ENCODE peak calls at places on chromosome 7, in six cellular contexts. C, L, V, D, G and R are unnamed samples.

GRCh38 chr7:152909683-152910544 is 150.4 kb downstream of the ACTR3B start:
- DNase-seq in C (no peak), G (no peak), V (no peak), L (no peak), D (no peak), R (peak)

GRCh38 chr7:135109976-135110375 is 37.9 kb upstream of the TMEM140 start:
- DNase-seq in G (no peak), C (no peak), D (no peak), L (peak), V (no peak), R (no peak)

GRCh38 chr7:6160191-6160623 is 112.2 kb downstream of the CYTH3 start:
- DNase-seq in D (peak), C (peak), V (peak), L (peak), G (no peak), R (peak)

GRCh38 chr7:124566576-124566975 is 199.0 kb downstream of the GPR37 start:
- DNase-seq in C (peak), L (peak), V (peak), G (peak), D (peak), R (peak)

GRCh38 chr7:75686551-75686950 is 52.2 kb downstream of the HIP1 start:
- DNase-seq in L (no peak), G (no peak), C (no peak), D (no peak), V (no peak), R (no peak)

GRCh38 chr7:85924062-85924461 is 719.6 kb upstream of the GRM3 start:
- DNase-seq in D (no peak), L (no peak), V (no peak), C (no peak), G (no peak), R (no peak)

GRCh38 chr7:16847381-16847860 is 34.4 kb downstream of the AGR3 start:
- DNase-seq in C (peak), V (peak), L (no peak), G (no peak), D (no peak), R (no peak)

GRCh38 chr7:50446542-50446960 is 3.6 kb downstream of the FIGNL1 start:
- DNase-seq in V (peak), C (peak), L (no peak), D (peak), G (no peak), R (no peak)

GRCh38 chr7:80463272-80463920 is 48.5 kb downstream of the GNAT3 start:
- DNase-seq in C (peak), D (peak), G (no peak), V (no peak), L (no peak), R (no peak)

GRCh38 chr7:135186841-135187253 is 16.3 kb upstream of the CYREN start:
- DNase-seq in G (no peak), C (no peak), V (no peak), D (no peak), L (no peak), R (no peak)

GRCh38 chr7:2530076-2530967 is 10.7 kb downstream of the LFNG start:
- DNase-seq in C (no peak), D (no peak), V (no peak), G (no peak), L (no peak), R (no peak)

GRCh38 chr7:47485640-47486435 is 96.1 kb downstream of the TNS3 start:
- DNase-seq in V (no peak), C (peak), D (peak), L (no peak), G (no peak), R (no peak)

GRCh38 chr7:143120696-143121405 is 11.0 kb upstream of the PIP start:
- DNase-seq in L (no peak), D (no peak), C (no peak), G (no peak), V (no peak), R (no peak)

GRCh38 chr7:3336042-3336665 is 35.1 kb downstream of the SDK1 start:
- DNase-seq in C (no peak), L (no peak), G (no peak), D (no peak), V (no peak), R (no peak)

GRCh38 chr7:104963991-104964385 is 50.0 kb upstream of the KMT2E start:
- DNase-seq in L (no peak), C (peak), G (no peak), D (peak), V (no peak), R (no peak)

GRCh38 chr7:152987673-152988072 is 228.1 kb downstream of the ACTR3B start:
- DNase-seq in G (no peak), C (peak), D (no peak), V (no peak), L (no peak), R (no peak)

GRCh38 chr7:122046402-122046801 is 97.6 kb downstream of the AASS start:
- DNase-seq in L (no peak), C (no peak), D (no peak), V (no peak), G (no peak), R (no peak)

GRCh38 chr7:90710466-90710850 is 114.3 kb downstream of the CDK14 start:
- DNase-seq in C (no peak), L (no peak), G (no peak), V (no peak), D (no peak), R (no peak)

GRCh38 chr7:22591271-22591670 is 91.3 kb upstream of the STEAP1B start:
- DNase-seq in V (no peak), D (no peak), L (no peak), G (no peak), C (no peak), R (no peak)

GRCh38 chr7:106450716-106451115 is 165.9 kb upstream of the NAMPT start:
- DNase-seq in V (no peak), C (no peak), L (no peak), D (no peak), G (no peak), R (no peak)

DNA sequence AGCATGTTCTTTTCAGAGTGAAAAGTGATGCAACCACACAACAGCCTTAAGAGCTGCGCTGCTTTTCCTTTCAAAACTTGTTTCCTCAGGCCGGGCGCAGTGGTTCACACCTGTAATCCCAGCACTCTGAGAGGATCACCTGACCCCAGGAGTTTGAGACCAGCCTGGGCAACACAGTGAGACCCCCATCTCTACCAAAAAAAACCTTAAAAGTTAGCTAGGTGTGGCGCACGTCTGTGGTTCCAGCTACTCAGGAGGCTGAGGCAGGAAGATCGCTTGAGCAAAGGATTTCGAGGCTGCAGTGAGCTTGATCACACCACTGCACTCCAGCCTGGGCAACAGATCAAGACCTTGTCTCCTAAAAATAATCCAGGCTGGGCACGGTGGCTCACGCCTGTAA is 2.0 kb downstream of the COX19 start:
- DNase-seq in C (no peak), V (no peak), G (no peak), D (no peak), L (no peak), R (no peak)
- H4K91ac ChIP-seq in C (no peak), V (no peak), G (no peak), D (no peak), L (no peak), R (no peak)

GRCh38 chr7:83677180-83677866 is 28.4 kb upstream of the SEMA3E start:
- DNase-seq in C (peak), L (no peak), D (peak), V (peak), G (no peak), R (no peak)
- H3K4ac ChIP-seq in C (no peak), L (no peak), D (no peak), V (no peak), G (no peak), R (no peak)

GRCh38 chr7:157416011-157416410 is 79.2 kb downstream of the DNAJB6 start:
- DNase-seq in L (no peak), D (no peak), G (no peak), C (no peak), V (no peak), R (no peak)

GRCh38 chr7:157415486-157415885 is 78.7 kb downstream of the DNAJB6 start:
- DNase-seq in D (no peak), G (no peak), C (no peak), L (no peak), V (no peak), R (no peak)

GRCh38 chr7:157412491-157413180 is 75.8 kb downstream of the DNAJB6 start:
- DNase-seq in V (no peak), C (no peak), G (no peak), D (no peak), L (no peak), R (no peak)

GRCh38 chr7:157414702-157415096 is 77.9 kb downstream of the DNAJB6 start:
- DNase-seq in L (no peak), D (no peak), C (no peak), V (no peak), G (no peak), R (no peak)

DNA sequence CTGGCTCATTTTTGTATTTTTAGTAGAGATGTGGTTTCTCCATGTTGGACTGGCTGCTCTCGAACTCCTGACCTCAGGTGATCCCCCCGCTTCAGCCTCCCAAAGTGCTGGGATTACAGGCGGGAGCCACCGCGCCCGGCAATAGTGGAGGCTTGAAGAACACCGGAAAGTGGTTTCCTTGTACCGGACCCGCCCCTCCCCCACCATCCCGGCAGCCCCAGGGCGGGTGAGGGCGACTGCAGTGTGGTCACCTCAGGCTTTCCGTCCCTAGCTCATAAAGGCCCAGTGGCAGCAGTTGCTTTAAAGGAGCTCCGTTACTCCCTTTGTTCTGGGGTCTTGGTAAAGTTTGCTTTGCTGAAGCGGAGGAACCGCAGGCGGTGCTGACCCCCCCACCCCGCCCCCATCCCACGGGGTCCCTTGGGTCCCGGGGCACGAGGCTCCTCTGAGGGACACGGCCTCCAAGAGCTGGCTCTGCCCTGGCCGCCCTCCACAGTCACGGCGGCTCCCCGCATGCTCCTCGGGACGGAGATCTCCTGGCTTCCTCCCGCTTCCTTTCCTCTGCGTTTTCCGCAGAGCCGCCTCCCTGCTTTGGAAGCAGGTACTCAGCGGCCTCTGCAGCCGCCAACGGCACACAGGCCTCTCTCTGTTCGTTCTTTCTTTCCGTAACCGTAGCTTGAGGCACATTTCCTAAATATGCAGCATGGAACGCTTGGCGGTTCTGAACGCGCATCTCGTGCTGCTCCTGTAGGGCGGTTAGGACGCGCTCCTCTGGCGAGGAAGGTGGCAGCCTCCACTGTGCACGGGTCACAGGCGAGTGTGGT is 77.3 kb downstream of the DNAJB6 start:
- DNase-seq in L (no peak), C (no peak), V (no peak), D (no peak), G (no peak), R (no peak)
- H4K91ac ChIP-seq in L (no peak), C (no peak), V (no peak), D (no peak), G (no peak), R (no peak)

DNA sequence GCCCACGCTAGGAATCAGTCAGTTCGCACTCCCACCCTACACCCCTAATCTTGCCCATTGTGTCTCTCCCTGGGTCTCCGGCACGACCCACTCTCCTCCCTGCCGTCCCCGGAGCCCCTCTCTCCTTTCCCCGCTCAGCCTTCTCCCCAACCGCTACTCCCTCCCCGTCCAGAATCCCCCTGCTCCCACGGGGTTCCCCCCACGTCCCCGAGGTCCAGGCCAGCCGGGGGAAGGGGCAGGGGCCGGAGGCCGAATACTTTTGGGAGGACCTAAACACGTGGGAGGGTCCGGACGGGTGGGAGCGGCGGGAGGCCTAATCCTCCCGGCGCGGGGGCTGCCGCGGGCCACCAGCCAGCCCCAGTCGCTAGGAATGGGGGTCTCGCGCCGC is 560 bp downstream of the RARRES2 start:
- DNase-seq in G (no peak), V (no peak), C (no peak), D (no peak), L (no peak), R (no peak)
- H3K4ac ChIP-seq in G (peak), V (peak), C (no peak), D (peak), L (no peak), R (no peak)

DNA sequence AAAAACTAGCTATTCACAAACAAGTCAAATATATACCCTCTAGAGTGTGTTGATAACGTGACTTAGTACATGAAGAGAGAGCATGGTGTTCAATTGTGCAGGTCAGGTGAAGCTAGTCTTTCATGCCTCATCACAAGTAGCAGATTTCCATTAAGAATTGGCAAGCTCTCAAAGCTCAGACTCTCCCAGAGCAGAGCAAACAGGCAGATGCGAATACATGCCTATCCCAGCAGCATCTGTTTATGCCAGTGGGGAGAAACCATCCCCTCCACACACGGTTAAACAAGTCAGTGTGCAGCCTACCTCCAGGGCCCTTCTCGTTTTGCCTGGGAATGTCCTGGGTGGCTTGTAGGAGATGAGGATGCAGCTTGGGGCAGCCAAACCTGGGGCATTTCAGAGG is 532.5 kb upstream of the C7orf33 start:
- DNase-seq in D (no peak), V (no peak), C (no peak), L (no peak), G (no peak), R (no peak)
- H4K91ac ChIP-seq in D (no peak), V (no peak), C (no peak), L (no peak), G (no peak), R (no peak)

DNA sequence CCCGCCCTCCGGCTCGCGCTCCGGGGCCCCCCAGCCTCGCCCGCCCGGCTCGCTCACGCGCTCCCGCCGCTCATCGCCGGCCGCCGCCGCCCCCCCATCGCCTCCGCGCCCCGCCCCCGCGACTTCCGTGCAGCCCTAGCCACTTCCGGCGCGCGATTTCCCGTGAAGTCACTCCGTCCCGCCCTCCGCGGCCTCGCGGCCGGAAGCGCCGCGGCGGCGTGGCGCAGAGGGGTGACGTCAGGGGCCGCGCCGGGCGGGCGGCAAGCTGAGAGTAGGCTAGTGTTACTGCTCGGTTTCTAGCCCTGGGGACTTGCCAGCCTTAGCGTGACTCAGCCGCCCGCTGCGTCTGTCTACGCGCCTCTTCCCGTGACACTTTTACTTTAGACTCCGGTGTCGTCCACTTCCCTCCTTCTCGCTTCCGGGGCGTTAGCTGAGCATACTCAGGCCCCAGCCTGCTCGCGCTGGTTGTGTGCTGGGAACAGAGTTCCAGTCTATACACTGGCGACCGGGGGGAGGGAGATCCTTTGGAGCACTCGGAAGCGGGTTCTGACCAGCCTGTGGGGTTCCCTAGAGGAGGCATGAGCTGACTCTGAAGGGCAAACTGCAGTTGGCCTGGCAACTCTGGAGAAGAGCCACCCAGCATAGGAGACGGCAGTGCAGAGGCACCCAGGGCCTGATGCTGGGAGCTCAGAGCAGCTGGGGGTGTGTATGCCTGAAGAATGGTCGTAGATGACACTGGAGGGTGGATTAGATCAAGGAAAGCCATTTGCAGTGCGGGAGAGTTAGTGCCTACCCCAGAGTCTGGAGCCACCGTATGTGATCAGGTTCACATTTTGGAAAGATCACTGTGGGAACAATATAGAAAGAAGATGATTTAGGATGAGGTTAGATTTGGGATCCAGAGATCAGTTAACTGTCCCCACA is at the start of gene PURB:
- DNase-seq in C (peak), G (peak), L (peak), D (peak), V (peak), R (peak)
- H3K4ac ChIP-seq in C (peak), G (peak), L (no peak), D (peak), V (peak), R (no peak)